ENCODE peak calls at places on chromosome 3, in seven cellular contexts. H is stomach, Z is A549, M is adipocyte, J is heart left ventricle, S is sigmoid colon, L is HepG2. X is an unnamed sample. For H3K4me1, the result is how much of the 10 kb centered on the place peaks cover.

GRCh38 chr3:9398715-9399708 is 1.6 kb downstream of the SETD5 start:
- DNase-seq in M (peak), Z (no peak), H (no peak), J (no peak), L (peak), S (no peak), X (no peak)

GRCh38 chr3:40925228-40925627 is 274.1 kb upstream of the CTNNB1 start:
- DNase-seq in H (no peak), M (no peak), S (no peak), J (no peak), Z (no peak), L (no peak), X (no peak)

GRCh38 chr3:78506581-78507195 is 1261.1 kb downstream of the ROBO1 start:
- DNase-seq in M (peak), Z (no peak), H (no peak), S (no peak), J (no peak), L (no peak), X (no peak)

GRCh38 chr3:90035643-90036042 is 928.2 kb downstream of the EPHA3 start:
- DNase-seq in M (no peak), S (no peak), J (no peak), H (no peak), Z (no peak), L (no peak), X (no peak)

GRCh38 chr3:156176048-156176447 is 55.7 kb downstream of the KCNAB1 start:
- DNase-seq in H (no peak), J (no peak), L (peak), S (no peak), M (no peak), Z (no peak), X (no peak)

GRCh38 chr3:133548090-133548489 is 25.4 kb upstream of the CDV3 start:
- DNase-seq in H (no peak), J (no peak), L (no peak), Z (no peak), M (peak), S (no peak), X (no peak)

GRCh38 chr3:192706272-192706671 is 21.1 kb downstream of the FGF12 start:
- DNase-seq in S (no peak), J (peak), M (no peak), Z (no peak), H (no peak), L (no peak), X (no peak)

GRCh38 chr3:16927485-16927884 is 42.7 kb downstream of the PLCL2 start:
- DNase-seq in S (no peak), M (no peak), L (no peak), H (no peak), J (no peak), Z (no peak), X (no peak)

GRCh38 chr3:150129181-150129580 is 158.5 kb upstream of the PFN2 start:
- DNase-seq in H (no peak), Z (no peak), S (no peak), M (no peak), J (no peak), L (no peak), X (no peak)

GRCh38 chr3:111577798-111578685 is 17.1 kb downstream of the ZBED2 start:
- DNase-seq in H (no peak), J (no peak), S (no peak), Z (peak), L (peak), M (peak), X (no peak)

GRCh38 chr3:160665231-160665630 is 11.7 kb upstream of the ARL14 start:
- DNase-seq in L (no peak), M (no peak), S (no peak), H (no peak), J (no peak), Z (no peak), X (no peak)

GRCh38 chr3:24520941-24521305 is 26.3 kb upstream of the THRB start:
- DNase-seq in J (no peak), S (no peak), L (peak), M (no peak), Z (no peak), H (no peak), X (peak)

GRCh38 chr3:125148836-125149235 is 63.7 kb downstream of the SLC12A8 start:
- DNase-seq in M (peak), H (no peak), J (peak), Z (no peak), S (peak), L (no peak), X (no peak)

GRCh38 chr3:9644245-9644644 is 5.1 kb upstream of the MTMR14 start:
- DNase-seq in Z (no peak), H (no peak), S (no peak), L (no peak), M (no peak), J (no peak), X (no peak)

GRCh38 chr3:182809523-182809922 is 16.2 kb downstream of the ATP11B start:
- DNase-seq in M (peak), H (no peak), Z (no peak), S (no peak), J (no peak), L (no peak), X (no peak)

GRCh38 chr3:172688588-172688987 is 22.3 kb downstream of the NCEH1 start:
- DNase-seq in H (no peak), Z (no peak), S (no peak), M (no peak), J (peak), L (no peak), X (no peak)

GRCh38 chr3:36701903-36702374 is 62.4 kb downstream of the DCLK3 start:
- DNase-seq in M (no peak), Z (no peak), J (no peak), L (no peak), H (no peak), S (no peak), X (no peak)

GRCh38 chr3:196757876-196758739 is 18.5 kb downstream of the PAK2 start:
- DNase-seq in M (peak), S (no peak), J (no peak), H (no peak), L (no peak), Z (peak), X (no peak)

GRCh38 chr3:132723024-132723462 is 834 bp upstream of the NPHP3 start:
- DNase-seq in H (no peak), Z (peak), M (no peak), J (no peak), L (no peak), S (no peak), X (no peak)

DNA sequence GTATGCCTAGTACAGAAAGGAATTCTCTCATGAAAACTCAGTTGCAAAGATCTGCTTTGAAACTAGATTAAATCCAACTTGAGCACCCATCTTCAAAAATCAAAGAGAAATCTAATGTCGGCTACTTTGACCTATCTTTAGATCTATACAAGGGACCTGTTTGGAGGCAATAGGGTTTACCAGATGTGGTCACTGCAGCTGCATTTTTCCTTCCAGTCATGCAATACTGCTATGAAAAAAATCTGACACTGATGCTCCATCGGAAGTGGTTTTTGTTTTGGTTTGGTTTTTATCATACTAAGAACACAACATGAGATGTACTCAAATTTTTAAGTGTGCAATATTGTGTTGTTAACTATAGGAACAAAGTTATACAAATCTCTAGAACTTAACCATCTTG is 169.5 kb downstream of the BCHE start:
- DNase-seq in S (no peak), M (no peak), L (no peak), J (no peak), Z (no peak), H (no peak), X (no peak)
- H3K4me1 ChIP-seq in S (under half), M (under half), L (under half), J (under half), Z (under half), H (under half), X (under half)

GRCh38 chr3:185582871-185583270 is 3.2 kb upstream of the SENP2 start:
- DNase-seq in J (no peak), S (no peak), H (no peak), L (no peak), Z (no peak), M (no peak), X (no peak)
- H3K4me3 ChIP-seq in J (no peak), S (no peak), H (no peak), L (no peak), Z (no peak), M (no peak), X (no peak)

GRCh38 chr3:15272431-15273196 is 59.8 kb downstream of the SH3BP5 start:
- DNase-seq in H (no peak), S (peak), M (peak), J (no peak), L (no peak), Z (no peak), X (no peak)
- H3K4me1 ChIP-seq in H (under half), S (under half), M (under half), J (under half), L (under half), Z (under half), X (under half)

GRCh38 chr3:73385538-73385937 is 239.2 kb downstream of the PDZRN3 start:
- DNase-seq in S (no peak), H (no peak), M (no peak), J (no peak), L (no peak), Z (no peak), X (no peak)
- H3K4me3 ChIP-seq in S (no peak), H (no peak), M (no peak), J (no peak), L (no peak), Z (no peak), X (no peak)